ENCODE peak calls at places on chromosomes 13 and 19, in seven cellular contexts. P is HCT116, M is H1, H is K562, D is GM23338, N is HepG2, K is endothelial cell of umbilical vein. F is an unnamed sample.

GRCh38 chr13:27678306-27679040 is 56.8 kb downstream of the POLR1D start:
- DNase-seq in P (no peak), M (no peak), H (peak), D (peak), N (no peak), K (no peak), F (no peak)

GRCh38 chr19:47778089-47778953 is at the start of gene SELENOW:
- DNase-seq in P (peak), M (peak), H (peak), D (peak), N (peak), K (peak), F (no peak)

GRCh38 chr13:93368705-93369104 is 142.1 kb downstream of the GPC6 start:
- DNase-seq in P (no peak), M (no peak), H (no peak), D (no peak), N (no peak), K (no peak), F (peak)

GRCh38 chr13:95800455-95800854 is 123.5 kb downstream of the DNAJC3 start:
- DNase-seq in P (no peak), M (no peak), H (no peak), D (no peak), N (no peak), K (no peak), F (no peak)

GRCh38 chr19:48806518-48806817 is 4.4 kb downstream of the BCAT2 start:
- DNase-seq in P (no peak), M (peak), H (peak), D (peak), N (no peak), K (peak), F (no peak)

GRCh38 chr19:47106819-47107200 is 6.8 kb downstream of the ZC3H4 start:
- DNase-seq in P (no peak), M (no peak), H (peak), D (no peak), N (no peak), K (no peak), F (no peak)

GRCh38 chr19:15093001-15093400 is 11.0 kb downstream of the OR1I1 start:
- DNase-seq in P (no peak), M (no peak), H (no peak), D (no peak), N (no peak), K (no peak), F (no peak)

GRCh38 chr19:13430790-13431582 is 75.3 kb downstream of the CACNA1A start:
- DNase-seq in P (peak), M (peak), H (peak), D (peak), N (peak), K (peak), F (no peak)

GRCh38 chr13:47291116-47291656 is 394.3 kb upstream of the HTR2A start:
- DNase-seq in P (no peak), M (no peak), H (no peak), D (no peak), N (no peak), K (no peak), F (no peak)

GRCh38 chr19:45115809-45116615 is 23.0 kb downstream of the PPP1R37 start:
- DNase-seq in P (no peak), M (no peak), H (no peak), D (no peak), N (no peak), K (no peak), F (no peak)

GRCh38 chr19:33290956-33291622 is 11.2 kb downstream of the CEBPA start:
- DNase-seq in P (no peak), M (no peak), H (no peak), D (no peak), N (no peak), K (no peak), F (no peak)

GRCh38 chr13:27419333-27419732 is 5.1 kb upstream of the GTF3A start:
- DNase-seq in P (no peak), M (no peak), H (no peak), D (no peak), N (no peak), K (no peak), F (no peak)

GRCh38 chr19:46466536-46467199 is 4.7 kb downstream of the PNMA8A start:
- DNase-seq in P (no peak), M (no peak), H (no peak), D (no peak), N (no peak), K (no peak), F (no peak)

GRCh38 chr13:48009298-48009697 is 8.2 kb upstream of the SUCLA2 start:
- DNase-seq in P (no peak), M (no peak), H (no peak), D (no peak), N (peak), K (no peak), F (no peak)

GRCh38 chr19:45670670-45671453 is 2.8 kb downstream of the GIPR start:
- DNase-seq in P (peak), M (peak), H (peak), D (peak), N (peak), K (peak), F (peak)

GRCh38 chr13:94267581-94267980 is 211.9 kb downstream of the DCT start:
- DNase-seq in P (no peak), M (no peak), H (no peak), D (no peak), N (no peak), K (no peak), F (no peak)

GRCh38 chr13:49220035-49220855 is at the start of gene MLNR:
- DNase-seq in P (no peak), M (peak), H (peak), D (peak), N (peak), K (peak), F (no peak)

GRCh38 chr19:7647156-7647555 is 10.2 kb downstream of the STXBP2 start:
- DNase-seq in P (no peak), M (no peak), H (no peak), D (no peak), N (no peak), K (no peak), F (no peak)

GRCh38 chr13:36919206-36919832 is 719 bp downstream of the SMAD9 start:
- DNase-seq in P (no peak), M (peak), H (no peak), D (peak), N (peak), K (no peak), F (no peak)

GRCh38 chr19:56294557-56294956 is 20.1 kb downstream of the ZSCAN5A start:
- DNase-seq in P (no peak), M (no peak), H (no peak), D (no peak), N (no peak), K (no peak), F (no peak)

GRCh38 chr13:37490176-37490575 is 108.4 kb downstream of the POSTN start:
- DNase-seq in P (no peak), M (no peak), H (no peak), D (no peak), N (no peak), K (no peak), F (no peak)

GRCh38 chr19:38209671-38210457 is 14.2 kb downstream of the DPF1 start:
- DNase-seq in P (no peak), M (peak), H (no peak), D (peak), N (no peak), K (peak), F (no peak)

GRCh38 chr19:3470500-3471128 is 9.7 kb downstream of the SMIM24 start:
- DNase-seq in P (no peak), M (no peak), H (no peak), D (no peak), N (no peak), K (no peak), F (no peak)

GRCh38 chr19:5028229-5028886 is 59.4 kb downstream of the KDM4B start:
- DNase-seq in P (no peak), M (no peak), H (no peak), D (no peak), N (no peak), K (no peak), F (no peak)

GRCh38 chr19:5030822-5031221 is 61.9 kb downstream of the KDM4B start:
- DNase-seq in P (no peak), M (no peak), H (no peak), D (no peak), N (no peak), K (no peak), F (no peak)

GRCh38 chr19:5030136-5030820 is 61.4 kb downstream of the KDM4B start:
- DNase-seq in P (no peak), M (no peak), H (no peak), D (no peak), N (no peak), K (no peak), F (no peak)

GRCh38 chr19:5032101-5032967 is 63.4 kb downstream of the KDM4B start:
- DNase-seq in P (no peak), M (no peak), H (no peak), D (no peak), N (no peak), K (no peak), F (no peak)

DNA sequence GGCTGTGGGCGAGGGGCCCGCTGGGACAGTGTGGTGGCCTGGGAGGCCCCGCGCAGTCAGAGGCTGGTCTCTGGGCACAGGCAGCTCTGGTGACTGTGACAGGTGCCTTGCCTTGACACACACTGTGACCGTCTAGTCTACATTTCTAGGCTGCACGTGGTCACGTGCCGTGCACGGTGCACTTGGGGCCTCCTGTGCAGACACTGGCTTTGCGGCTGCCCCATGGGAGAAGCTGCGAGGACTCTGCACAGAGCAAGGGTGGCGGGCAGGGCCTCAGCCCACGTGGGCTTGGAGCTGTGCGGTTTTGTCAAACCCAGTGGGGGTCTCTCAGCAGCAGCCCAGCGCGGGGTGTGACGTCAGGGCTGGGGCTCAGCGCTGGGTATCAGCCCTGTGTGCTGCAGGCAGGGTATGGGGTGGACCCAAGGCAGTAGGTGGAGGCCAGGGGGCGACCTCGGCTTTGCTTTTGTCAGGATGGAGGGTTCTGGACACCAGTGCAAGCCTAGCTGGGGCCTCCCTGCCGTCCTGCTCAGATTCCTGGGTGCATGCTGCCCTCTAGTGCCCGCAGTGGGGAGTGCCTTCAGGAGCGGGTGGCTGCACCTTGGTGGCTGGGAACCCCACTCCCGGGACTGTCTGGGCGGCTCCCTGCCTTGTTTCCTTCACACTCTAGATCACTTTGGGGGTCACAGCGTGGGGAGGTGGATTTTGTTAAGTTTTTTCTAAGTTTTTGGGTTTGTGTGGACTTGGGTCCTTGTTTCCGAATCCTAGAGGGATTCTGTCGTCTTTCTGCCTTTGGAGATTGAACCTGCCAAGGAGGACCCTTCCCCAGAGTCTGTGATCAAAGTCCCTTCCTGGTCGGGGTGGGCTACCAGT is 62.6 kb downstream of the KDM4B start:
- DNase-seq in P (no peak), M (peak), H (peak), D (peak), N (peak), K (peak), F (no peak)
- TF ChIP-seq POLR2AphosphoS5 in P (no peak), M (no peak), H (no peak), D (no peak), N (no peak), K (no peak), F (no peak)

GRCh38 chr13:112062047-112062618 is 4.8 kb upstream of the SOX1 start:
- DNase-seq in P (no peak), M (peak), H (no peak), D (no peak), N (no peak), K (no peak), F (no peak)

GRCh38 chr13:112062619-112063308 is 4.2 kb upstream of the SOX1 start:
- DNase-seq in P (no peak), M (peak), H (no peak), D (peak), N (no peak), K (no peak), F (no peak)

GRCh38 chr13:112060899-112061366 is 6.0 kb upstream of the SOX1 start:
- DNase-seq in P (no peak), M (peak), H (no peak), D (peak), N (no peak), K (no peak), F (no peak)

GRCh38 chr13:112060431-112060830 is 6.5 kb upstream of the SOX1 start:
- DNase-seq in P (no peak), M (no peak), H (no peak), D (no peak), N (no peak), K (no peak), F (no peak)

DNA sequence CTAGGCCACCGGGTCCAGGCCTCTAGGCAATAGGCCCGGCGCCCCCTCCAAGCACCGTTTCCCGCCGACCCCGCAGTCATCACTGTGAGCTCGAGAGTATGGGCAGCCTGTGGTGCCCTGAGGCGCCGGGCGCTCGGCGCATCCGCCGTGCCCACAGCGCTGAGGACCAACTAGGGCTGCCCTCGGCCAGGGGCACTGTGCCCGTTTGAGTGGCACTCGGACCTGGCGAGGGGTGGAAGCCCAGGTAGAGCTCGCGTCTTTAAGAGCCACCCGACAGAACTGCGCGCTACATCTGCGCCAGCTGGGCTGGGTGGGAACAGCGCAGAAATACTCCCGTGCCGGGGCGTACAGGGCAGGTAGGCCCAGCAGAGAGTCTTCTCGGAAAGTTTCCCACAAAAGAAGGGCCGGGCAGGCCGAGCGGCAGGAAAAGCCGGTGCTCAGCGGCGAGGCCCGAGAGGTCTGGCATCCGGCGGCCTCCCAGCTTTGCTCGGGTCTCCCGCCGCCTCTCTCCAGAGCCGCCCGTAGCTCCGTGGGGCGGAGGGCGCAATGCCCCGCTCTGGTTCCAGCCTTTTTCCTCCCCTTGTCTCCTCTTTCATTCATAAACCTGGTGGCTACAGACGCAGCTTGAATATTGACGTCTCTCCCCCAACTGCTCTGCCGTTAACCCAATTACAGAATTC is 5.4 kb upstream of the SOX1 start:
- DNase-seq in P (no peak), M (peak), H (no peak), D (peak), N (no peak), K (no peak), F (no peak)
- TF ChIP-seq EZH2 in P (no peak), M (peak), H (no peak), D (peak), N (no peak), K (peak), F (no peak)

DNA sequence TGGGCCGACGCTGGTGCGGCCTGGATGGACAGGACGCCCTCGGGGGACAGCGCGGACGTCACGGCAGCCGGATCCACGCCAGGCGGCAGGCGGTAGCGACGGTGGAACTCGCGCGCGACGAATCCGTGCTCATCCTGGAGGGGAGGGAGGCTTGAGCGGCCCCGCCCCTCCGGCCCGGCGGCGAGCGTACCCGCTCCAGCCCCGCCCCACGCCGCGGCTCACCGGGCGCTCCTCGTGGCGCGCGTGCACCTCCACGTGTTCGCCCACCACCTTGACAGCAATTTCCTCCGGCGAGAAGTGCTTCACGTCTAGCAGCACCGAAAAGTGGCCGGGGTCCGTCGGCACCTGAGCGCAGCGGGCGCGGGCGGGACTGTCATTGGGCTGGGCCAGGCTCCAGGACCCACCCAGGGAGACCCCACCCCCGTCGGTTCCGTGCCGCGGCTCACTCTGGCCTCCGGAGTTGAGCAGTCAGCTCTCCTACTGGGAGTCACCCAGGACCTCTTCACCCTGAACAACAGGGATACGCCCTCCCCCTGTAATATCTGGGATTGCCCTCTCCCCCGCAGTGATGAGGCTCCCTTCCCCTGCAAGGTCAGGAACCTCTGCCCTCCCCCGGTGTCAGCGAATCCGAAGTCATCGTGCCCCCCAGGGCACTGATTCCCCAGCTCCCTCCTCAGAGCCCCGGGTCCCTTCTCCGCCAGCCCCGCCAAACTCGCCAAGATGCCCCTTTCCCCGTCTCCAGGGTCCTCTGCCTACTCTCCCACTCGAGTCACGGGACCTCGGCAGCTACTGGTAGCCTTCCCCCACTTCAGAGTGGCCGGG is 1.1 kb downstream of the HSPB6 start:
- DNase-seq in P (no peak), M (no peak), H (no peak), D (peak), N (no peak), K (no peak), F (no peak)
- TF ChIP-seq POLR2AphosphoS5 in P (no peak), M (no peak), H (no peak), D (no peak), N (no peak), K (no peak), F (no peak)

DNA sequence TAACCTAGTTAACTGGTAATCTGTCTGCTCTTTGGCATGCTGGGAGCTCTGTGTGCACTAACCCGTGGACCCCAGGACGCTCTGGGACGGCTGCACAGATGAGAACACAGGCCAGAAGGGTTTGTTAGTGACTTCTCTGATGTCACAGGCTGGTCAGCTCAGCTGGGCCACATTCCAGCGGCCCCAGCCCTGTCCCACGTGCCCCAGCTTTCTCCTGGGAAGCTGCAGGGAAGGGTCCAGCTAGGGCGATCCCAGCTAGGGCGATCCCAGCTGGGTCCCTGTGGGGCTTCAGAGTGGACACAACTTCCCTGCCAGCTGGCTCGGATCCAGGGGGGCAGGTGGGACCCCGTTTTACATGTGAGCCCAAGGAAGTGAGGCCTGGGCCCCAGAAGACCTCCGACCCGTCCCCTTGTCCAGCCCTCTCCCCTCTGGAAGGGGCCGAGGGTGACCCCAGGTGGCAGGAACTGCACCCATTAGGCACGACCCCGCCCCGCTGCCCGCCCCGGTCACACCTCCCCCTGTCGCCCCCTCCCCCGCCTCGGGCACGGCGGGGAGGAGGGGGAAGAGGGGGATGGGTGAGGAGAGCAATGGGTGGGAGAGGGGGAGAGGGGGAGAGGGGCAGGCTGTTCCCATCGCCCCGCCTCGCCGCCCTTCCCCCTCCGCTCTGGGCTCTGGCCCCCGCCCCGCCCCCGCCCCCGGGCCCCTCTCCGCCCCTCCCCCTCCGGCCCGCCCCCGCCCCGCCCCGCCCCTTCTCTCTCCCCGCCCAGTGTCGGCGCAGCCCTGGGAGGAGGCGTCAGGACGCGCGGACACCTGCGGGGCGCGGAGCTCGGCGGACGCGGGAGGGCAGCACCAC is 75.2 kb upstream of the MCF2L start:
- DNase-seq in P (no peak), M (peak), H (peak), D (peak), N (peak), K (peak), F (no peak)
- TF ChIP-seq EZH2 in P (no peak), M (no peak), H (no peak), D (no peak), N (no peak), K (no peak), F (no peak)

GRCh38 chr19:52188822-52189744 is 769 bp upstream of the PPP2R1A start:
- DNase-seq in P (no peak), M (peak), H (no peak), D (peak), N (no peak), K (no peak), F (no peak)
- TF ChIP-seq POLR2AphosphoS5 in P (peak), M (peak), H (no peak), D (peak), N (peak), K (peak), F (peak)

GRCh38 chr13:20525144-20525600 is 485 bp downstream of the CRYL1 start:
- DNase-seq in P (no peak), M (peak), H (peak), D (peak), N (peak), K (peak), F (no peak)
- TF ChIP-seq EZH2 in P (no peak), M (no peak), H (no peak), D (no peak), N (no peak), K (no peak), F (no peak)

GRCh38 chr13:51134763-51135365 is 23.8 kb upstream of the C13orf42 start:
- DNase-seq in P (no peak), M (peak), H (no peak), D (no peak), N (no peak), K (no peak), F (no peak)
- TF ChIP-seq POLR2AphosphoS5 in P (no peak), M (no peak), H (no peak), D (no peak), N (no peak), K (no peak), F (no peak)

F was measured in SK-N-MC.